ENCODE peak calls at places on chromosome 21, in four cellular contexts. J is activated CD4-positive, alpha-beta T cell treated with anti-CD3 and anti-CD28 coated beads, Interleukin-2, amount 10 ng/mL, durations not matched to agents 7 days and 5 days; T is lung; M is hepatic stellate cell. B is an unnamed sample.

GRCh38 chr21:37266515-37267221 is 466 bp downstream of the VPS26C start:
- DNase-seq in J (no peak), T (no peak), M (peak), B (no peak)

GRCh38 chr21:43208561-43209332 is 39.9 kb downstream of the CRYAA start:
- DNase-seq in J (no peak), T (no peak), M (no peak), B (no peak)

GRCh38 chr21:46060596-46061061 is 37.3 kb upstream of the COL6A2 start:
- DNase-seq in J (no peak), T (no peak), M (peak), B (no peak)

GRCh38 chr21:44723177-44724131 is 12.1 kb upstream of the TSPEAR start:
- DNase-seq in J (no peak), T (no peak), M (no peak), B (no peak)

GRCh38 chr21:36412916-36413315 is 27.7 kb downstream of the CHAF1B start:
- DNase-seq in J (no peak), T (no peak), M (no peak), B (no peak)

GRCh38 chr21:31873696-31874599 is 1.1 kb downstream of the HUNK start:
- DNase-seq in J (peak), T (peak), M (no peak), B (no peak)

GRCh38 chr21:34122047-34122446 is 48.7 kb downstream of the MRPS6 start:
- DNase-seq in J (no peak), T (no peak), M (no peak), B (no peak)

GRCh38 chr21:34345892-34346291 is 17.9 kb upstream of the KCNE2 start:
- DNase-seq in J (no peak), T (no peak), M (peak), B (no peak)

GRCh38 chr21:27812279-27812678 is 845.4 kb upstream of the ADAMTS5 start:
- DNase-seq in J (no peak), T (no peak), M (no peak), B (no peak)

GRCh38 chr21:34545079-34545884 is 33.3 kb upstream of the KCNE1 start:
- DNase-seq in J (no peak), T (peak), M (peak), B (peak)

GRCh38 chr21:37071561-37072238 is 1.2 kb downstream of the PIGP start:
- DNase-seq in J (no peak), T (peak), M (peak), B (no peak)

GRCh38 chr21:35138665-35139381 is 89.7 kb upstream of the RUNX1 start:
- DNase-seq in J (peak), T (no peak), M (no peak), B (no peak)

GRCh38 chr21:15124731-15125130 is 59.9 kb upstream of the NRIP1 start:
- DNase-seq in J (no peak), T (no peak), M (no peak), B (no peak)

GRCh38 chr21:18382141-18382540 is 21.4 kb downstream of the TMPRSS15 start:
- DNase-seq in J (no peak), T (no peak), M (no peak), B (no peak)

GRCh38 chr21:34882719-34883131 is 166.4 kb downstream of the RUNX1 start:
- DNase-seq in J (no peak), T (no peak), M (no peak), B (no peak)

GRCh38 chr21:31623664-31624063 is 35.8 kb upstream of the SOD1 start:
- DNase-seq in J (no peak), T (no peak), M (no peak), B (no peak)

GRCh38 chr21:14603202-14603601 is 57.1 kb upstream of the SAMSN1 start:
- DNase-seq in J (no peak), T (no peak), M (no peak), B (no peak)

GRCh38 chr21:36388835-36389234 is 3.6 kb downstream of the CHAF1B start:
- DNase-seq in J (no peak), T (peak), M (no peak), B (no peak)

GRCh38 chr21:28317177-28317950 is 675.3 kb downstream of the LTN1 start:
- DNase-seq in J (no peak), T (no peak), M (no peak), B (no peak)

GRCh38 chr21:46035809-46036695 is 54.5 kb downstream of the COL6A1 start:
- DNase-seq in J (no peak), T (no peak), M (peak), B (no peak)

GRCh38 chr21:36134820-36135390 is at the start of gene CBR3:
- DNase-seq in J (peak), T (peak), M (peak), B (peak)

GRCh38 chr21:35342440-35342839 is 293.3 kb upstream of the RUNX1 start:
- DNase-seq in J (no peak), T (no peak), M (no peak), B (no peak)